ENCODE peak calls at places on chromosomes 6 and 20, in ten cellular contexts. One of them, this sample, is unnamed.

GRCh38 chr6:133040025-133040838 is 200.9 kb upstream of the EYA4 start:
- DNase-seq in amniotic stem cell: peak
- DNase-seq in hepatocyte: peak
- DNase-seq in mesenchymal stem cell: peak
- DNase-seq in NCI-H1417: peak
- DNase-seq in stimulated activated naive B cell treated with anti-CD40 and anti-IgM and Interleukin-4, amounts not matched to agents 10 μg/mL and 1 μg/mL and 100 μg/mL, for 72 hours: no peak
- DNase-seq in GM04503: no peak
- DNase-seq in mammary epithelial cell: peak
- DNase-seq in M059J: peak
- DNase-seq in HFFc6: no peak
- DNase-seq in this sample: no peak

GRCh38 chr6:53827485-53827884 is 32.7 kb downstream of the LRRC1 start:
- DNase-seq in amniotic stem cell: no peak
- DNase-seq in hepatocyte: no peak
- DNase-seq in mesenchymal stem cell: no peak
- DNase-seq in NCI-H1417: no peak
- DNase-seq in stimulated activated naive B cell treated with anti-CD40 and anti-IgM and Interleukin-4, amounts not matched to agents 10 μg/mL and 1 μg/mL and 100 μg/mL, for 72 hours: no peak
- DNase-seq in GM04503: no peak
- DNase-seq in mammary epithelial cell: peak
- DNase-seq in M059J: peak
- DNase-seq in HFFc6: no peak
- DNase-seq in this sample: no peak

GRCh38 chr6:11971154-11971553 is 41.0 kb upstream of the HIVEP1 start:
- DNase-seq in amniotic stem cell: peak
- DNase-seq in hepatocyte: no peak
- DNase-seq in mesenchymal stem cell: peak
- DNase-seq in NCI-H1417: no peak
- DNase-seq in stimulated activated naive B cell treated with anti-CD40 and anti-IgM and Interleukin-4, amounts not matched to agents 10 μg/mL and 1 μg/mL and 100 μg/mL, for 72 hours: no peak
- DNase-seq in GM04503: peak
- DNase-seq in mammary epithelial cell: peak
- DNase-seq in M059J: peak
- DNase-seq in HFFc6: peak
- DNase-seq in this sample: no peak

GRCh38 chr6:41618598-41618997 is 19.7 kb upstream of the MDFI start:
- DNase-seq in amniotic stem cell: no peak
- DNase-seq in hepatocyte: no peak
- DNase-seq in mesenchymal stem cell: no peak
- DNase-seq in NCI-H1417: no peak
- DNase-seq in stimulated activated naive B cell treated with anti-CD40 and anti-IgM and Interleukin-4, amounts not matched to agents 10 μg/mL and 1 μg/mL and 100 μg/mL, for 72 hours: no peak
- DNase-seq in GM04503: no peak
- DNase-seq in mammary epithelial cell: no peak
- DNase-seq in M059J: no peak
- DNase-seq in HFFc6: no peak
- DNase-seq in this sample: no peak

GRCh38 chr6:31729979-31730630 is 1.0 kb upstream of the DDAH2 start:
- DNase-seq in amniotic stem cell: peak
- DNase-seq in hepatocyte: peak
- DNase-seq in mesenchymal stem cell: peak
- DNase-seq in NCI-H1417: no peak
- DNase-seq in stimulated activated naive B cell treated with anti-CD40 and anti-IgM and Interleukin-4, amounts not matched to agents 10 μg/mL and 1 μg/mL and 100 μg/mL, for 72 hours: peak
- DNase-seq in GM04503: no peak
- DNase-seq in mammary epithelial cell: peak
- DNase-seq in M059J: peak
- DNase-seq in HFFc6: peak
- DNase-seq in this sample: peak

GRCh38 chr6:163904161-163904560 is 489.6 kb downstream of the QKI start:
- DNase-seq in amniotic stem cell: no peak
- DNase-seq in hepatocyte: no peak
- DNase-seq in mesenchymal stem cell: no peak
- DNase-seq in NCI-H1417: no peak
- DNase-seq in stimulated activated naive B cell treated with anti-CD40 and anti-IgM and Interleukin-4, amounts not matched to agents 10 μg/mL and 1 μg/mL and 100 μg/mL, for 72 hours: no peak
- DNase-seq in GM04503: no peak
- DNase-seq in mammary epithelial cell: no peak
- DNase-seq in M059J: no peak
- DNase-seq in HFFc6: no peak
- DNase-seq in this sample: no peak

GRCh38 chr6:158684311-158684710 is 34.5 kb downstream of the SYTL3 start:
- DNase-seq in amniotic stem cell: no peak
- DNase-seq in hepatocyte: no peak
- DNase-seq in mesenchymal stem cell: no peak
- DNase-seq in NCI-H1417: no peak
- DNase-seq in stimulated activated naive B cell treated with anti-CD40 and anti-IgM and Interleukin-4, amounts not matched to agents 10 μg/mL and 1 μg/mL and 100 μg/mL, for 72 hours: no peak
- DNase-seq in GM04503: no peak
- DNase-seq in mammary epithelial cell: no peak
- DNase-seq in M059J: no peak
- DNase-seq in HFFc6: no peak
- DNase-seq in this sample: no peak

GRCh38 chr6:136553166-136553787 is 3.1 kb upstream of the MAP7 start:
- DNase-seq in amniotic stem cell: no peak
- DNase-seq in hepatocyte: no peak
- DNase-seq in mesenchymal stem cell: no peak
- DNase-seq in NCI-H1417: no peak
- DNase-seq in stimulated activated naive B cell treated with anti-CD40 and anti-IgM and Interleukin-4, amounts not matched to agents 10 μg/mL and 1 μg/mL and 100 μg/mL, for 72 hours: no peak
- DNase-seq in GM04503: no peak
- DNase-seq in mammary epithelial cell: no peak
- DNase-seq in M059J: no peak
- DNase-seq in HFFc6: no peak
- DNase-seq in this sample: no peak

GRCh38 chr6:134676307-134677281 is 273.3 kb downstream of the ALDH8A1 start:
- DNase-seq in amniotic stem cell: no peak
- DNase-seq in hepatocyte: peak
- DNase-seq in mesenchymal stem cell: peak
- DNase-seq in NCI-H1417: peak
- DNase-seq in stimulated activated naive B cell treated with anti-CD40 and anti-IgM and Interleukin-4, amounts not matched to agents 10 μg/mL and 1 μg/mL and 100 μg/mL, for 72 hours: no peak
- DNase-seq in GM04503: no peak
- DNase-seq in mammary epithelial cell: no peak
- DNase-seq in M059J: no peak
- DNase-seq in HFFc6: no peak
- DNase-seq in this sample: no peak

GRCh38 chr6:89310929-89311328 is 4.2 kb downstream of the GABRR2 start:
- DNase-seq in amniotic stem cell: peak
- DNase-seq in hepatocyte: peak
- DNase-seq in mesenchymal stem cell: peak
- DNase-seq in NCI-H1417: no peak
- DNase-seq in stimulated activated naive B cell treated with anti-CD40 and anti-IgM and Interleukin-4, amounts not matched to agents 10 μg/mL and 1 μg/mL and 100 μg/mL, for 72 hours: no peak
- DNase-seq in GM04503: peak
- DNase-seq in mammary epithelial cell: no peak
- DNase-seq in M059J: peak
- DNase-seq in HFFc6: peak
- DNase-seq in this sample: no peak

GRCh38 chr20:47334022-47334551 is 22.4 kb downstream of the ZMYND8 start:
- DNase-seq in amniotic stem cell: peak
- DNase-seq in hepatocyte: peak
- DNase-seq in mesenchymal stem cell: peak
- DNase-seq in NCI-H1417: peak
- DNase-seq in stimulated activated naive B cell treated with anti-CD40 and anti-IgM and Interleukin-4, amounts not matched to agents 10 μg/mL and 1 μg/mL and 100 μg/mL, for 72 hours: no peak
- DNase-seq in GM04503: peak
- DNase-seq in mammary epithelial cell: peak
- DNase-seq in M059J: peak
- DNase-seq in HFFc6: peak
- DNase-seq in this sample: no peak

This sample was measured in GM13977.